ENCODE peak calls at places on chromosomes 3 and 15, in nine cellular contexts. N, B, I, C, U, O, Y, M and W are unnamed samples. For H3K27me3, the result is how much of the 10 kb centered on the place peaks cover.

GRCh38 chr3:25706213-25706612 is 41.5 kb upstream of the TOP2B start:
- DNase-seq in N (no peak), B (no peak), I (no peak), C (no peak), U (no peak), O (no peak), Y (no peak), M (no peak), W (no peak)

GRCh38 chr15:71792521-71792920 is 17.8 kb upstream of the NR2E3 start:
- DNase-seq in N (no peak), B (no peak), I (no peak), C (no peak), U (no peak), O (no peak), Y (peak), M (peak), W (no peak)

GRCh38 chr3:82281205-82281604 is 519.8 kb upstream of the GBE1 start:
- DNase-seq in N (no peak), B (no peak), I (no peak), C (no peak), U (no peak), O (no peak), Y (no peak), M (no peak), W (peak)

GRCh38 chr15:96367436-96368200 is 37.1 kb downstream of the NR2F2 start:
- DNase-seq in N (no peak), B (no peak), I (no peak), C (no peak), U (no peak), O (no peak), Y (no peak), M (no peak), W (no peak)

GRCh38 chr15:34708422-34708821 is 46.4 kb downstream of the GJD2 start:
- DNase-seq in N (no peak), B (no peak), I (no peak), C (no peak), U (no peak), O (peak), Y (no peak), M (peak), W (peak)

GRCh38 chr3:6577584-6577983 is 283.3 kb upstream of the GRM7 start:
- DNase-seq in N (no peak), B (no peak), I (no peak), C (no peak), U (no peak), O (no peak), Y (no peak), M (no peak), W (no peak)

GRCh38 chr3:128367726-128368125 is 99.0 kb downstream of the DNAJB8 start:
- DNase-seq in N (no peak), B (no peak), I (no peak), C (no peak), U (peak), O (no peak), Y (no peak), M (no peak), W (no peak)

GRCh38 chr3:174397848-174398247 is 461.3 kb upstream of the NAALADL2 start:
- DNase-seq in N (no peak), B (no peak), I (no peak), C (no peak), U (no peak), O (no peak), Y (no peak), M (peak), W (no peak)

GRCh38 chr15:61216519-61216918 is 12.6 kb downstream of the RORA start:
- DNase-seq in N (no peak), B (no peak), I (no peak), C (no peak), U (no peak), O (no peak), Y (no peak), M (no peak), W (peak)

GRCh38 chr15:82105458-82106205 is 59.8 kb upstream of the MEX3B start:
- DNase-seq in N (no peak), B (peak), I (no peak), C (no peak), U (peak), O (peak), Y (no peak), M (no peak), W (peak)

GRCh38 chr3:147393261-147393964 is 12.9 kb downstream of the ZIC4 start:
- DNase-seq in N (no peak), B (no peak), I (peak), C (peak), U (no peak), O (peak), Y (no peak), M (no peak), W (no peak)

GRCh38 chr3:69568458-69568857 is 170.8 kb upstream of the MITF start:
- DNase-seq in N (no peak), B (no peak), I (no peak), C (no peak), U (no peak), O (no peak), Y (no peak), M (no peak), W (no peak)

GRCh38 chr15:90126457-90127435 is 24.5 kb upstream of the IDH2 start:
- DNase-seq in N (no peak), B (peak), I (no peak), C (no peak), U (peak), O (no peak), Y (no peak), M (no peak), W (no peak)

GRCh38 chr3:105594219-105594618 is 227.5 kb downstream of the ALCAM start:
- DNase-seq in N (no peak), B (no peak), I (no peak), C (no peak), U (no peak), O (no peak), Y (no peak), M (no peak), W (no peak)

GRCh38 chr3:78613366-78614008 is 1154.3 kb downstream of the ROBO1 start:
- DNase-seq in N (no peak), B (no peak), I (no peak), C (no peak), U (no peak), O (no peak), Y (no peak), M (no peak), W (no peak)

GRCh38 chr15:75760689-75761435 is 48.2 kb upstream of the CSPG4 start:
- DNase-seq in N (no peak), B (no peak), I (no peak), C (peak), U (no peak), O (no peak), Y (no peak), M (no peak), W (no peak)

GRCh38 chr3:51706788-51707731 is at the start of gene GRM2:
- DNase-seq in N (no peak), B (peak), I (peak), C (peak), U (peak), O (peak), Y (peak), M (peak), W (peak)

GRCh38 chr3:143329567-143330164 is 210.1 kb downstream of the CHST2 start:
- DNase-seq in N (no peak), B (no peak), I (no peak), C (peak), U (no peak), O (no peak), Y (no peak), M (no peak), W (no peak)

GRCh38 chr3:189914799-189915198 is 205.9 kb downstream of the P3H2 start:
- DNase-seq in N (no peak), B (no peak), I (no peak), C (no peak), U (no peak), O (no peak), Y (peak), M (peak), W (no peak)

DNA sequence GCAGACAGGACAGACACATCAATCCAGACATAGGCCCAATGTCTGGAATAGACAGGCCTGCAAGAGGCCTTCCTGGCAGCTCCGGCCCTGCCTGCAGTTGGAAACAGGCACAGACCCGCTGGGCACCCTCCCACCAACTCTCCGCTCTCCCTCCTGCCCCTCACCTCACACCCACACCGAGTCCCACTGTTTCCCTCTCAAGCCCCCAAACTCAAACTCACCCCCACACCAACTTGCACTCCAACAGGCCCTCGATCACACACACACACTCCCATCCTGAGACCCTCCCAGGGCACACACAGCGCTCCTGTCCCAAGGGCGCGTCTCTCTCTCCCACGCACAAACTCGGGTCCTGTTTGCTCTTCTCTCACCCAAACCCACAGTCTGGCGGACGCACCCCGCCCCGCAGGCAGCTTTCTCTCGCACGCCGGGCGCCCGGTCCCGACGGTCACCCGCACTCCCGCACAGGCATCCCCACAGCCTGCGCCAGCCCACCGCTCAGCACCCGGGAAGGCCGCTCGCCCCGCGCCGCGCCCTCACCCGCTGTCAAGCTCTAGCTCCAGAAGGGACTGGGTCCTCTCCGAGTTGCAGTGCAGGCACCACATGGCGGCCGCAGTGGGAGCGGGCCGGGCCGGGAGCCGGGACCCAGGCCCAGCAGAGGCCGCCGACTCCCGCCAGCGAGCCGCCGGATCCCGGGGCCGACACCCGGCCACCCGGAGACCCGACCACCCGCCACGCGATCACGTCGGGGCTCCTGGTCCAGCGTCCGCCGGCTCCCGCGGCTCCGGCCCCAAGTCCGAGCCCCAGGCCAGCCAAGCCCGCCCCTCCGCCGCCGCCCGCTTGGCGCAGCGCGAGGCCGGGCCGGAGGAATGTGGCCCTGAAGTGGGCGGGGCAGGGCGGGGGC is 106.1 kb downstream of the IQSEC1 start:
- DNase-seq in N (no peak), B (no peak), I (no peak), C (no peak), U (no peak), O (no peak), Y (no peak), M (no peak), W (peak)
- TF ChIP-seq CTCF in N (no peak), B (no peak), I (no peak), C (no peak), U (no peak), O (no peak), Y (no peak), M (no peak), W (no peak)

GRCh38 chr3:71846189-71846588 is 61.2 kb upstream of the PROK2 start:
- DNase-seq in N (no peak), B (no peak), I (no peak), C (no peak), U (no peak), O (no peak), Y (no peak), M (no peak), W (no peak)

GRCh38 chr3:71847794-71848193 is 62.8 kb upstream of the PROK2 start:
- DNase-seq in N (no peak), B (no peak), I (no peak), C (no peak), U (no peak), O (no peak), Y (no peak), M (no peak), W (no peak)

GRCh38 chr3:71850654-71851053 is 65.7 kb upstream of the PROK2 start:
- DNase-seq in N (no peak), B (no peak), I (no peak), C (no peak), U (no peak), O (no peak), Y (no peak), M (no peak), W (no peak)

GRCh38 chr3:71851878-71852277 is 66.9 kb upstream of the PROK2 start:
- DNase-seq in N (no peak), B (no peak), I (no peak), C (no peak), U (no peak), O (no peak), Y (no peak), M (no peak), W (no peak)

GRCh38 chr3:71849674-71850073 is 64.7 kb upstream of the PROK2 start:
- DNase-seq in N (no peak), B (no peak), I (no peak), C (no peak), U (no peak), O (no peak), Y (no peak), M (no peak), W (no peak)
- H3K27me3 ChIP-seq in N (under half), B (under half), I (under half), C (under half), U (under half), O (under half), Y (under half), M (under half), W (under half)

DNA sequence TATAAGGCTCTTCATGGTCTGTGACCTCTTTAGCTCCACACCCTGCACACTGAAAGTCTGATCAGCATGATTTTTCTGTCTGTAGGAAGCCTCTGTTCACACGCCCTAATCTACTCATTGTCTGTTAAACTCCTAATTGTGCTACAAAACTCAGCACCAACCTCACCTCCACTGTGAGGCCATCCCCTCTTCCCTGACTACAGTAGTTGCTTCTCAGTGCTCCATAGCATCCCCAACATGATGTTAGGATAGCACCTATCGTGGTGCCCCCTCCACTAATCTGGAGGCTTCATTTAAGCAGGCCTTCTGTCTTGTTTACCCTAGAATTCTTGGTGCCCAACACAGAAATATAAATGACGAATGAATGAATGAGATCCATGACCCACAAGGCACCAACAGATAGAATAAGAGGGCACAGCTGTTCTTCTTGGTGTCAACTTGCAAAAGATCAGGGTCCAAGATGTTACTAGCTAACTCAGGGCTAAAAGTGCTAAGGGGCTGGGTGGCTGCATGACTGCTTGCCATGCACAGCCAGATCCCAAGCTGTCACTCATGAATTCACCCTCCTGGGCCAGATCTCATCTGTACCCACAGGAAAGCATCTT is 55.2 kb upstream of the HEG1 start:
- DNase-seq in N (no peak), B (no peak), I (no peak), C (no peak), U (no peak), O (no peak), Y (no peak), M (no peak), W (no peak)
- H3K4me3 ChIP-seq in N (no peak), B (no peak), I (no peak), C (no peak), U (no peak), O (no peak), Y (no peak), M (no peak), W (no peak)

GRCh38 chr15:53974121-53974520 is 4.1 kb upstream of the UNC13C start:
- DNase-seq in N (no peak), B (no peak), I (no peak), C (no peak), U (no peak), O (no peak), Y (no peak), M (no peak), W (no peak)

GRCh38 chr15:53979051-53979788 is 979 bp downstream of the UNC13C start:
- DNase-seq in N (no peak), B (no peak), I (no peak), C (no peak), U (no peak), O (no peak), Y (no peak), M (no peak), W (no peak)

GRCh38 chr15:53978248-53978906 is at the start of gene UNC13C:
- DNase-seq in N (no peak), B (no peak), I (peak), C (peak), U (peak), O (peak), Y (no peak), M (no peak), W (no peak)

GRCh38 chr15:53974813-53975212 is 3.4 kb upstream of the UNC13C start:
- DNase-seq in N (no peak), B (no peak), I (no peak), C (no peak), U (no peak), O (no peak), Y (no peak), M (no peak), W (no peak)

DNA sequence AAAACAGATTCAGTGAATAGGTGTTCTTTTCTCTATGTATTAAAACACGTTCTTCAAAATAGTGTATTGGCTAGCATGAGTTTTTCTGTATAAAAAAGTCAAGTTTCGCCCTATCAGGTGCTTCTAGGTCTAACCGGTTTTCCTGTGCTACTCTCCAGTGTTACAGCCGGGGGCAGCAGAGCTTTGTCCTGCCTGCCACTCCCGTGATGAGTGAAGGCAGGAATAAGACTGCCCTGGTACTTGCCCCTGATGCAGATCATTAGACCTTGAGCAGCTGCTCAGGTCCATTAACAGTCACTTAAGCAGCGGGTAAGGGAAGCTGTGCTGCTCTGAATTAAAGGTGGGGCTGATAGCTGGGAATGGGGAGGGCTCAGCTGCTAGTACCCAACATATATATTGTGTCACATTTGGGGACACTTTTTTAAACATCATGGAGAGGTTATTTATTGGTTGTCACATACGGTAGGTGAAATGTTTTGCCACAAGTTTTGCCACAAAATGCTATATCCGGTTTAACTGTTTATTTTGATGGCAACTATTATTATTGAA is 1.3 kb upstream of the UNC13C start:
- DNase-seq in N (no peak), B (no peak), I (peak), C (peak), U (no peak), O (peak), Y (peak), M (no peak), W (peak)
- TF ChIP-seq CTCF in N (no peak), B (no peak), I (no peak), C (no peak), U (no peak), O (no peak), Y (peak), M (no peak), W (peak)

GRCh38 chr3:139441656-139442055 is 34.7 kb downstream of the RBP2 start:
- DNase-seq in N (no peak), B (no peak), I (no peak), C (no peak), U (no peak), O (no peak), Y (no peak), M (no peak), W (peak)
- H3K27me3 ChIP-seq in N (under half), B (under half), I (under half), C (under half), U (under half), O (under half), Y (under half), M (under half), W (under half)

GRCh38 chr3:86985427-86985826 is 5.5 kb downstream of the VGLL3 start:
- DNase-seq in N (no peak), B (no peak), I (no peak), C (no peak), U (no peak), O (no peak), Y (no peak), M (no peak), W (no peak)

GRCh38 chr3:86982883-86983282 is 8.1 kb downstream of the VGLL3 start:
- DNase-seq in N (no peak), B (no peak), I (no peak), C (no peak), U (no peak), O (no peak), Y (no peak), M (peak), W (no peak)

GRCh38 chr3:86986666-86987420 is 4.1 kb downstream of the VGLL3 start:
- DNase-seq in N (no peak), B (no peak), I (no peak), C (no peak), U (no peak), O (no peak), Y (no peak), M (peak), W (no peak)

GRCh38 chr3:86987421-86987715 is 3.6 kb downstream of the VGLL3 start:
- DNase-seq in N (no peak), B (no peak), I (no peak), C (no peak), U (no peak), O (no peak), Y (no peak), M (no peak), W (no peak)

GRCh38 chr3:86984271-86984670 is 6.7 kb downstream of the VGLL3 start:
- DNase-seq in N (no peak), B (no peak), I (no peak), C (no peak), U (no peak), O (no peak), Y (no peak), M (no peak), W (no peak)
- H3K4me3 ChIP-seq in N (no peak), B (no peak), I (no peak), C (no peak), U (no peak), O (no peak), Y (no peak), M (no peak), W (no peak)

DNA sequence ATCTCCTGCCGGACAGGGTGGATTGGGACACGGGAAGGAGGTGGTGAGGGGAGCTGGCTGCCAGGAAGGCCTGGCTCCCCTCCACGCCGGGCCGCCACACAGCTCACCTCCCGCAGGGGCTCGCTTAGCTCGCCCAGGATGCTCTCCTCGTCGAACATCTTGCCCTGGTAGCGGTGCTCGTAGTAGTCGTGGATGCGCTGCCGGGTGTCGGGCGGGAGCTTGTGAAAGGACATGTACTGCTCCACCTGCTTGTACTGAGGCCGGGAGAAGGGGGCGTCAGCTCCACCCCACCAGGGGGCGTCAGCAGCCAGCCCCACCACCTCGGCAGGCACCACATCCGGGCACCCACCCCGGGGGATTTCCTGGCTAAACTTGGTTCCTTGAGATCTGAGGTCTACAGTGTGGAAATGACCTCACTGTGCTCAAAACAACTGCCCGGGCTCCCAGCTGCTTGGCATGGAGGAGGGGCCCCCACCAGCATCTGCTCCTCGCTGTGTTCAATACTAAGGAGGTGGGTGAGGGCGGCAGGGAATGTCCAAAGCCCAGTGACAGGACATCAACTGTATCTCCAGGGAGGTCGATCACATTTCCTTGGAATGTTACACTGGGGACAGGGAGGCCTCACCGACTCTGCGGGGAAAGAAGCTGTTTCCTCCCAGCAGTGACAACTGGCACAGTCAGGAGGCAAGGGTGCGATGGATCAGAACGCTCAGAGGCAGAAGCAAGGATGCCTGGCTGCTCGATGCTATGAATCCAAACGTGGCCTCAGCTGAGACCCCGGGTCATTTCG is 43.4 kb downstream of the HCN4 start:
- DNase-seq in N (no peak), B (no peak), I (no peak), C (no peak), U (no peak), O (no peak), Y (no peak), M (peak), W (no peak)
- TF ChIP-seq CTCF in N (no peak), B (no peak), I (no peak), C (no peak), U (no peak), O (no peak), Y (peak), M (peak), W (no peak)